ENCODE peak calls at places on chromosomes 3 and 15, in five cellular contexts. One of them, this sample, is unnamed.

GRCh38 chr15:34297059-34297458 is 40.5 kb downstream of the SLC12A6 start:
- DNase-seq in HepG2: no peak
- DNase-seq in HCT116: no peak
- DNase-seq in GM12878: no peak
- DNase-seq in K562: no peak
- DNase-seq in this sample: no peak

GRCh38 chr3:50174947-50175524 is 16.4 kb upstream of the GNAT1 start:
- DNase-seq in HepG2: no peak
- DNase-seq in HCT116: no peak
- DNase-seq in GM12878: no peak
- DNase-seq in K562: no peak
- DNase-seq in this sample: no peak

GRCh38 chr3:60610441-60611112 is 640.7 kb downstream of the FHIT start:
- DNase-seq in HepG2: no peak
- DNase-seq in HCT116: no peak
- DNase-seq in GM12878: no peak
- DNase-seq in K562: no peak
- DNase-seq in this sample: no peak

GRCh38 chr15:28975766-28976179 is 90.0 kb downstream of the APBA2 start:
- DNase-seq in HepG2: peak
- DNase-seq in HCT116: peak
- DNase-seq in GM12878: no peak
- DNase-seq in K562: peak
- DNase-seq in this sample: peak

GRCh38 chr3:101685050-101685400 is 1.5 kb downstream of the RPL24 start:
- DNase-seq in HepG2: no peak
- DNase-seq in HCT116: no peak
- DNase-seq in GM12878: no peak
- DNase-seq in K562: no peak
- DNase-seq in this sample: no peak

GRCh38 chr3:177551431-177551836 is 354.2 kb upstream of the TBL1XR1 start:
- DNase-seq in HepG2: no peak
- DNase-seq in HCT116: no peak
- DNase-seq in GM12878: no peak
- DNase-seq in K562: no peak
- DNase-seq in this sample: no peak

GRCh38 chr3:187916072-187916471 is 170.8 kb upstream of the BCL6 start:
- DNase-seq in HepG2: no peak
- DNase-seq in HCT116: no peak
- DNase-seq in GM12878: no peak
- DNase-seq in K562: no peak
- DNase-seq in this sample: no peak

GRCh38 chr3:118541791-118542190 is 492.9 kb downstream of the IGSF11 start:
- DNase-seq in HepG2: no peak
- DNase-seq in HCT116: no peak
- DNase-seq in GM12878: no peak
- DNase-seq in K562: no peak
- DNase-seq in this sample: no peak

GRCh38 chr15:48001393-48002059 is 119.3 kb upstream of the SLC24A5 start:
- DNase-seq in HepG2: no peak
- DNase-seq in HCT116: no peak
- DNase-seq in GM12878: peak
- DNase-seq in K562: no peak
- DNase-seq in this sample: no peak

GRCh38 chr15:59917504-59918157 is 86.5 kb upstream of the FOXB1 start:
- DNase-seq in HepG2: peak
- DNase-seq in HCT116: peak
- DNase-seq in GM12878: peak
- DNase-seq in K562: peak
- DNase-seq in this sample: peak

GRCh38 chr3:85432081-85432480 is 473.3 kb downstream of the CADM2 start:
- DNase-seq in HepG2: no peak
- DNase-seq in HCT116: no peak
- DNase-seq in GM12878: no peak
- DNase-seq in K562: no peak
- DNase-seq in this sample: no peak

GRCh38 chr3:126396536-126396935 is 1.8 kb downstream of the CFAP100 start:
- DNase-seq in HepG2: no peak
- DNase-seq in HCT116: no peak
- DNase-seq in GM12878: no peak
- DNase-seq in K562: no peak
- DNase-seq in this sample: no peak

GRCh38 chr3:32018723-32019564 is 37.4 kb downstream of the ZNF860 start:
- DNase-seq in HepG2: peak
- DNase-seq in HCT116: peak
- DNase-seq in GM12878: no peak
- DNase-seq in K562: peak
- DNase-seq in this sample: no peak

GRCh38 chr15:42732095-42732827 is 4.7 kb downstream of the CDAN1 start:
- DNase-seq in HepG2: no peak
- DNase-seq in HCT116: no peak
- DNase-seq in GM12878: no peak
- DNase-seq in K562: no peak
- DNase-seq in this sample: no peak

GRCh38 chr15:101029971-101030661 is 111.0 kb downstream of the LRRK1 start:
- DNase-seq in HepG2: no peak
- DNase-seq in HCT116: no peak
- DNase-seq in GM12878: no peak
- DNase-seq in K562: no peak
- DNase-seq in this sample: no peak

GRCh38 chr3:42014949-42015533 is 53.1 kb upstream of the ULK4 start:
- DNase-seq in HepG2: peak
- DNase-seq in HCT116: no peak
- DNase-seq in GM12878: no peak
- DNase-seq in K562: no peak
- DNase-seq in this sample: no peak

GRCh38 chr3:117708601-117709000 is 999.0 kb downstream of the TUSC7 start:
- DNase-seq in HepG2: no peak
- DNase-seq in HCT116: no peak
- DNase-seq in GM12878: no peak
- DNase-seq in K562: no peak
- DNase-seq in this sample: no peak

GRCh38 chr15:92902020-92902419 is 1.9 kb downstream of the CHD2 start:
- DNase-seq in HepG2: no peak
- DNase-seq in HCT116: no peak
- DNase-seq in GM12878: no peak
- DNase-seq in K562: no peak
- DNase-seq in this sample: no peak

GRCh38 chr15:31268911-31269784 is 57.5 kb upstream of the KLF13 start:
- DNase-seq in HepG2: no peak
- DNase-seq in HCT116: no peak
- DNase-seq in GM12878: no peak
- DNase-seq in K562: no peak
- DNase-seq in this sample: no peak

GRCh38 chr3:13451301-13451673 is 28.8 kb upstream of the HDAC11 start:
- DNase-seq in HepG2: no peak
- DNase-seq in HCT116: no peak
- DNase-seq in GM12878: no peak
- DNase-seq in K562: no peak
- DNase-seq in this sample: no peak

GRCh38 chr3:19881852-19882251 is 52.2 kb downstream of the EFHB start:
- DNase-seq in HepG2: no peak
- DNase-seq in HCT116: no peak
- DNase-seq in GM12878: no peak
- DNase-seq in K562: no peak
- DNase-seq in this sample: no peak

GRCh38 chr3:13812039-13812438 is 67.8 kb downstream of the WNT7A start:
- DNase-seq in HepG2: no peak
- DNase-seq in HCT116: no peak
- DNase-seq in GM12878: no peak
- DNase-seq in K562: no peak
- DNase-seq in this sample: no peak

GRCh38 chr3:25587975-25588374 is 76.7 kb downstream of the TOP2B start:
- DNase-seq in HepG2: no peak
- DNase-seq in HCT116: no peak
- DNase-seq in GM12878: no peak
- DNase-seq in K562: no peak
- DNase-seq in this sample: no peak

GRCh38 chr3:148873270-148873927 is 8.3 kb downstream of the CPA3 start:
- DNase-seq in HepG2: peak
- DNase-seq in HCT116: no peak
- DNase-seq in GM12878: no peak
- DNase-seq in K562: no peak
- DNase-seq in this sample: no peak

GRCh38 chr3:101571028-101571895 is 2.7 kb upstream of the PCNP start:
- DNase-seq in HepG2: no peak
- DNase-seq in HCT116: no peak
- DNase-seq in GM12878: no peak
- DNase-seq in K562: no peak
- DNase-seq in this sample: no peak

GRCh38 chr3:100260685-100261480 is at the start of gene TBC1D23:
- DNase-seq in HepG2: peak
- DNase-seq in HCT116: peak
- DNase-seq in GM12878: peak
- DNase-seq in K562: peak
- DNase-seq in this sample: peak
- TF ChIP-seq POLR2A in HepG2: peak
- TF ChIP-seq POLR2A in HCT116: peak
- TF ChIP-seq POLR2A in GM12878: peak
- TF ChIP-seq POLR2A in K562: peak
- TF ChIP-seq POLR2A in this sample: no peak

DNA sequence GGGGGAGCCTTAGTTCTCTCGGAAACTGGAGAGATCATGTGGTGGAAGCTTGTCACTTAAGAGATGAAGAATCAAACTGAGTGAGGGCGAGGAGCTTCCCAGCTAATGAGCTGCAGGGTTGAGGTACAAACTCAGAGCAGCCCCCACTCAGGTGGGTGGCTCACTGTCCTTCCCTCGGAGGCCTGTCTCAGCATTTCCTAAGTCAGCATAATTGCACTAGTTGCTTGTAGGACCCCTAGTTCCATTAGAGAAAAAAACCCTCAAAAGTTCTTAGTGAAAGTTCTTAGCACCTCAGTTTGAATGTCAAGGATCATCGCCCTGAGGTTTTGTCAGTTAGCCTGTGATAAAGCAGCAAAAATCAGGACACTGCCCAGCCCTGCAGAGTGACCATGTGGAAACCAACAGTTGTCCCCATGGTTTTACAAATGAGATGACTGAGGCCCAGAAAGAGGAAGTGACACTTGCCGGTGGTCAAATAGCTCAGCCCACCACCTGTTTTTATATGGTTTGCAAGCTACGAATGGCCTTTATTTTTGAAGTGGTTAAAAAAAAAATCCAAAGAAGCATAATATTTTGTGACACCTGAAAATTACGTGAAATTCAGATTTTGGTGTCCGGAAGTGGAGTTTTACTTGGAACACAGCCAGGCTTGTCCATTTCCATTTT is 11.9 kb downstream of the SMAD6 start:
- DNase-seq in HepG2: no peak
- DNase-seq in HCT116: no peak
- DNase-seq in GM12878: peak
- DNase-seq in K562: no peak
- DNase-seq in this sample: no peak
- TF ChIP-seq SIN3A in HepG2: no peak
- TF ChIP-seq SIN3A in HCT116: no peak
- TF ChIP-seq SIN3A in GM12878: no peak
- TF ChIP-seq SIN3A in K562: no peak
- TF ChIP-seq SIN3A in this sample: no peak

GRCh38 chr3:112001516-112001915 is 2.8 kb downstream of the TAGLN3 start:
- DNase-seq in HepG2: no peak
- DNase-seq in HCT116: no peak
- DNase-seq in GM12878: no peak
- DNase-seq in K562: no peak
- DNase-seq in this sample: no peak

GRCh38 chr3:112000971-112001370 is 2.2 kb downstream of the TAGLN3 start:
- DNase-seq in HepG2: no peak
- DNase-seq in HCT116: no peak
- DNase-seq in GM12878: no peak
- DNase-seq in K562: no peak
- DNase-seq in this sample: no peak

GRCh38 chr3:112002458-112002971 is 3.8 kb downstream of the TAGLN3 start:
- DNase-seq in HepG2: no peak
- DNase-seq in HCT116: no peak
- DNase-seq in GM12878: no peak
- DNase-seq in K562: no peak
- DNase-seq in this sample: no peak

GRCh38 chr3:111998661-111999641 is at the start of gene TAGLN3:
- DNase-seq in HepG2: no peak
- DNase-seq in HCT116: no peak
- DNase-seq in GM12878: no peak
- DNase-seq in K562: no peak
- DNase-seq in this sample: peak

GRCh38 chr3:111999924-112000835 is 1.5 kb downstream of the TAGLN3 start:
- DNase-seq in HepG2: no peak
- DNase-seq in HCT116: no peak
- DNase-seq in GM12878: no peak
- DNase-seq in K562: no peak
- DNase-seq in this sample: no peak
- TF ChIP-seq RAD21 in HepG2: no peak
- TF ChIP-seq RAD21 in HCT116: no peak
- TF ChIP-seq RAD21 in GM12878: no peak
- TF ChIP-seq RAD21 in K562: no peak
- TF ChIP-seq RAD21 in this sample: no peak

GRCh38 chr3:111737056-111737711 is 121.9 kb upstream of the PHLDB2 start:
- DNase-seq in HepG2: no peak
- DNase-seq in HCT116: no peak
- DNase-seq in GM12878: no peak
- DNase-seq in K562: no peak
- DNase-seq in this sample: no peak

GRCh38 chr3:111738790-111739189 is 120.3 kb upstream of the PHLDB2 start:
- DNase-seq in HepG2: no peak
- DNase-seq in HCT116: no peak
- DNase-seq in GM12878: no peak
- DNase-seq in K562: no peak
- DNase-seq in this sample: no peak

GRCh38 chr3:111737712-111738097 is 121.4 kb upstream of the PHLDB2 start:
- DNase-seq in HepG2: peak
- DNase-seq in HCT116: no peak
- DNase-seq in GM12878: no peak
- DNase-seq in K562: no peak
- DNase-seq in this sample: no peak

GRCh38 chr3:111738238-111738637 is 120.8 kb upstream of the PHLDB2 start:
- DNase-seq in HepG2: no peak
- DNase-seq in HCT116: no peak
- DNase-seq in GM12878: no peak
- DNase-seq in K562: no peak
- DNase-seq in this sample: no peak

DNA sequence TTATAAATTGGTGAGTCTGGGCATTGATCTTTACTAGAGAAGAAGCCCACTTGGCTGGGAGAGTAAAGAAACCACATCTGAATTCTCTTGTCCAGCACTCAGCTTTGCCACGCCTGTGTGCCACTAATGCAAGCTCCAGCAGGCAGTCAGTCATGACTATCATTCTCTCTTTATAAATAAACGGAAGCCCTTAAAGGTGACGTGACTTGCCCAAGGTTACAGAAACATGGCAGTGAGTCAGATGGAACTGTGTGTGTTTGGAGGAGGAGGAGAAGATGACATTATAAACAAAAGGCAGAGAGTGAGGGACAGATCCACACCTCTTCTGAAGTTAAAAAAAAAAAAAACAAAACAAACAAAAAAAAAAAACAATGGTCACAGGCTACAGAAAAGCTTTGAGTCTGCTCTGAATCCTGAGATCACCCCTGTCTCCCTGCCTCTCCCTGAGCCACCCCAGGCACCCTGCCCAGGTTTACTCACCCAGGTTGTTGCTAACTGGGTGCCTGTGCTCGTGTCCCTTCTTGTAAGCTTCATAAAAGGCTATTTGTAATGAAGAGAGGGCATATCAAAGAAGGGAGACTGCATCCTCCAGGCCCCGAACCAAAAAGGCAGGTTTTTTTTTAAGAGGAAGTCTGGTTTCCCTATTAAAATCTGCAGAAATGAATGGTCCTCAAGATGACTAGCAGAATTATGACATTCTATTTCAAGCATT is 119.7 kb upstream of the PHLDB2 start:
- DNase-seq in HepG2: peak
- DNase-seq in HCT116: peak
- DNase-seq in GM12878: no peak
- DNase-seq in K562: no peak
- DNase-seq in this sample: no peak
- TF ChIP-seq POLR2A in HepG2: no peak
- TF ChIP-seq POLR2A in HCT116: no peak
- TF ChIP-seq POLR2A in GM12878: no peak
- TF ChIP-seq POLR2A in K562: no peak
- TF ChIP-seq POLR2A in this sample: no peak